ENCODE peak calls at places on chromosomes 4 and X, in five cellular contexts. Q, A, P, O and C are unnamed samples.

GRCh38 chr4:4849524-4850193 is 9.8 kb upstream of the MSX1 start:
- DNase-seq in P (peak), O (no peak), Q (no peak), A (no peak), C (no peak)

GRCh38 chr4:80107374-80107773 is 34.3 kb upstream of the ANTXR2 start:
- DNase-seq in P (no peak), Q (no peak), A (no peak), O (no peak), C (no peak)

GRCh38 chrX:24276011-24276410 is 37.9 kb downstream of the SUPT20HL2 start:
- DNase-seq in O (no peak), A (no peak), Q (no peak), P (no peak), C (no peak)

GRCh38 chrX:111652719-111653118 is 28.3 kb upstream of the ALG13 start:
- DNase-seq in A (peak), O (no peak), Q (no peak), P (no peak), C (no peak)

GRCh38 chrX:21131346-21131745 is 242.9 kb upstream of the CNKSR2 start:
- DNase-seq in A (no peak), Q (no peak), O (no peak), P (no peak), C (no peak)

GRCh38 chrX:152445926-152446325 is 5.2 kb downstream of the GABRA3 start:
- DNase-seq in P (no peak), A (no peak), O (no peak), Q (no peak), C (no peak)

GRCh38 chrX:65463550-65463949 is 71.0 kb downstream of the LAS1L start:
- DNase-seq in P (no peak), A (no peak), O (no peak), Q (no peak), C (no peak)

GRCh38 chrX:151878574-151878973 is 34.1 kb upstream of the MAGEA4 start:
- DNase-seq in O (no peak), P (no peak), A (no peak), Q (no peak), C (no peak)

GRCh38 chr4:146521543-146522097 is at the start of gene SLC10A7:
- DNase-seq in O (peak), Q (peak), P (peak), A (peak), C (peak)

GRCh38 chr4:139410312-139410711 is 43.6 kb upstream of the RAB33B start:
- DNase-seq in P (no peak), O (no peak), Q (no peak), A (no peak), C (no peak)

GRCh38 chr4:123064390-123064789 is 142.0 kb upstream of the NUDT6 start:
- DNase-seq in O (no peak), P (no peak), A (peak), Q (no peak), C (no peak)

GRCh38 chrX:53678667-53679066 is 7.9 kb downstream of the HUWE1 start:
- DNase-seq in A (no peak), O (no peak), P (no peak), Q (no peak), C (no peak)

GRCh38 chr4:38976308-38976707 is 55.9 kb downstream of the TMEM156 start:
- DNase-seq in O (no peak), P (no peak), A (no peak), Q (no peak), C (no peak)

GRCh38 chrX:35625714-35626113 is 172.4 kb upstream of the MAGEB16 start:
- DNase-seq in O (no peak), A (peak), P (no peak), Q (no peak), C (peak)

GRCh38 chr4:96519291-96519690 is 679.4 kb downstream of the PDHA2 start:
- DNase-seq in O (no peak), Q (no peak), A (no peak), P (no peak), C (no peak)

GRCh38 chr4:20430555-20430954 is 178.8 kb downstream of the SLIT2 start:
- DNase-seq in O (no peak), A (no peak), Q (no peak), P (no peak), C (no peak)

GRCh38 chrX:23372220-23372902 is 37.7 kb downstream of the PTCHD1 start:
- DNase-seq in P (no peak), O (no peak), A (no peak), Q (no peak), C (no peak)

GRCh38 chr4:51825341-51825740 is 17.6 kb upstream of the DCUN1D4 start:
- DNase-seq in A (no peak), O (no peak), Q (no peak), P (no peak), C (no peak)

GRCh38 chr4:84232311-84233095 is 266.6 kb downstream of the NKX6-1 start:
- DNase-seq in A (no peak), Q (no peak), O (no peak), P (no peak), C (no peak)

GRCh38 chr4:129675036-129675435 is 579.1 kb downstream of the C4orf33 start:
- DNase-seq in Q (no peak), A (no peak), P (no peak), O (no peak), C (no peak)

GRCh38 chrX:140712413-140713173 is 3.0 kb downstream of the LINC00632 start:
- DNase-seq in A (peak), Q (peak), P (no peak), O (peak), C (peak)

GRCh38 chr4:74715731-74716435 is 78.4 kb downstream of the BTC start:
- DNase-seq in A (no peak), O (no peak), P (no peak), Q (no peak), C (no peak)

GRCh38 chrX:12984629-12985303 is 9.9 kb downstream of the TMSB4X start:
- DNase-seq in P (no peak), A (peak), Q (no peak), O (peak), C (no peak)

GRCh38 chr4:95085118-95085833 is 327.5 kb downstream of the BMPR1B start:
- DNase-seq in Q (no peak), A (no peak), O (no peak), P (no peak), C (no peak)

GRCh38 chrX:1093112-1093511 is 119.3 kb downstream of the CRLF2 start:
- DNase-seq in A (no peak), P (peak), Q (no peak), O (peak), C (no peak)

GRCh38 chr4:185305979-185306442 is 89.7 kb downstream of the LRP2BP start:
- DNase-seq in P (no peak), A (no peak), Q (no peak), O (no peak), C (no peak)

GRCh38 chr4:1745697-1746096 is 24.4 kb downstream of the TACC3 start:
- DNase-seq in A (no peak), O (no peak), P (no peak), Q (no peak), C (no peak)

GRCh38 chr4:74114234-74114633 is 15.2 kb upstream of the CXCL2 start:
- DNase-seq in P (no peak), A (no peak), O (no peak), Q (no peak), C (no peak)

GRCh38 chr4:77699731-77700210 is 94.2 kb downstream of the CXCL13 start:
- DNase-seq in O (no peak), A (peak), Q (no peak), P (no peak), C (no peak)

GRCh38 chr4:109078724-109079123 is 223.7 kb downstream of the COL25A1 start:
- DNase-seq in P (no peak), Q (no peak), A (no peak), O (no peak), C (no peak)

GRCh38 chr4:81687470-81687869 is 215.8 kb upstream of the RASGEF1B start:
- DNase-seq in O (no peak), Q (no peak), P (no peak), A (no peak), C (no peak)

GRCh38 chrX:96540111-96540631 is 144.5 kb upstream of the DIAPH2 start:
- DNase-seq in Q (no peak), A (no peak), O (no peak), P (no peak), C (no peak)

GRCh38 chr4:7912826-7913225 is 26.8 kb downstream of the AFAP1 start:
- DNase-seq in Q (no peak), A (no peak), O (no peak), P (no peak), C (no peak)
- H3K27ac ChIP-seq in Q (no peak), A (no peak), O (no peak), P (no peak), C (no peak)

DNA sequence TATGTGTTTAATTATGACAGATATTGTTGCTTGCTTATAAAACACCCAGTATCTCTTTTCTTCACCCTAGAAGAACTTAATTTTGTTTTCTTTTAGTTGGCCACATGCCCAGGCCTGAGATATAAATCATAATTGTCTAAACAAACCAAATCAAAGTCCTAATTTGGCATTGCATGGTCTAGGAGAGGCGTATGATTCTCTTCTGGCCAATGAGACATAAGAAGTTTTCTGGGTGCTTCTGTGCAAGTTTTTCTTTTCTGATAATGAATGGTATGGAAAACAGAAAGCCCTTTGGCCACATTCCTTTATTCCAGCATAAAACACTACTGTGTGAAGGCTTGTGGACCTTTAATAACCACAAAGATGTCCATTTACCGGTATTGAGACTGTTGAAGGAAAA is 192.9 kb upstream of the CTSO start:
- DNase-seq in A (no peak), Q (no peak), O (no peak), P (no peak), C (no peak)
- H3K27ac ChIP-seq in A (no peak), Q (no peak), O (no peak), P (no peak), C (no peak)

GRCh38 chr4:176882201-176882600 is 89.5 kb upstream of the VEGFC start:
- DNase-seq in A (no peak), P (no peak), O (no peak), Q (no peak), C (no peak)
- H3K27ac ChIP-seq in A (no peak), P (no peak), O (no peak), Q (no peak), C (no peak)

GRCh38 chr4:41428941-41429669 is 108.9 kb upstream of the LIMCH1 start:
- DNase-seq in A (no peak), P (no peak), O (no peak), Q (no peak), C (no peak)
- H3K27ac ChIP-seq in A (no peak), P (no peak), O (no peak), Q (peak), C (peak)

GRCh38 chr4:183986645-183987528 is 81.8 kb downstream of the STOX2 start:
- DNase-seq in Q (no peak), P (no peak), A (no peak), O (no peak), C (no peak)
- H3K27ac ChIP-seq in Q (peak), P (no peak), A (peak), O (no peak), C (peak)

DNA sequence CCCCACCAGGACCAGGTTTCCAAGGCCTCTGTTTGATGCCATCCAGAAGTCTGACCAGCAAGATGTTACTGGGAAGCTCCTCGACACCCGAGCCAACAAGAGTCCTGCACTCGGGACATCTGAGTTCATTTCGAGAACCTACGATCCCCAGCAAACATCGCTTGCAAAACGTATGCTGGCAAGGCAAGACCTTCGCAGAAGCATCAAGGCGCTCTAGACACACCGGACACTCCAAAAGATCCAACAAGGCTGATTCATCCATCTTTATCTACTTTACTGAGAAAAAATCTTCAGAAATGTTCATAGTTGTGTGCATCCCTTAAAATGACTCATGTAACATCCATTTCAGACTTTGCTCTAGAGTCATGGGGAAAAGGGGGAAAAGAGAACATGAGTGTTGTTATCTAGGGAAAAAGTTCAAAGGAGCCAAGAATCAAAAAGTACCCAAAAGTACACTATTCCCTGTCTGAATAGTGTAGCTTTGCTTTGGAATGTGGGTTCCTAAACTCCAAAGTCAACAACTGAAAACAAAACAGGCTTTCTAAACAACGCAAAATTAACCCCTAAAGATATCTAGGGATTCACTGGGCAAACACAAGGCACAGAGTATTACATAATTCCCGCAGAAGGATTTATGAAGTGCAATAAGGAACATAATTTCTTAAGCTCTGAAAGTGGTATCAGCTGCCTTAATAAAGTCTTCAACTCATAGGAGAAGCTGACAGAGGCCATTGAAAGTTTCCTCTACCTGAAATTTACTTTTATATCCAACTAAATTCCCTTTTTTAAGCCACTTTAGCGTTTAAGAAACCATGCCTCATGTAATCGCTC is 1.6 kb downstream of the SH3RF1 start:
- DNase-seq in Q (no peak), O (no peak), P (no peak), A (peak), C (no peak)
- H3K27ac ChIP-seq in Q (peak), O (no peak), P (peak), A (peak), C (no peak)

DNA sequence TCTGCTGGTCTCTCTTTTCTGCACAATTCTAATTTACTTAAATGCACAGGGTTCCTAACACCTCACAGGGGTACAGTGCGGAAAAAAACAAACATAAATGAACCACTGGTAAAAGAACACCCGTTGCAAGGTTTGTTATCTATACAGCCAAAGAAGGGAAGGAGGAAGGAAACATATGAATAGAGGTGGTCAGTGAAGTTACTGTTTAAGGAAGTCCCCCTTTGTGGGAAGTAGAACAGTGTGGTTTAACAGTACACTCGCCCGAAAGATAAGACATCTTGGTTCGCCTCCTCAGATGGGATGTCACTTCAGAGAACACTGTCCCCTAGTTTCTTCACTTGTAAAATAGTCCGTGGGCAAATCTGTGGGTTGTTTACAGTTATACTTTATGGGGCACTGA is 57.5 kb downstream of the TEC start:
- DNase-seq in Q (no peak), O (no peak), P (no peak), A (no peak), C (no peak)
- H3K27ac ChIP-seq in Q (no peak), O (no peak), P (peak), A (no peak), C (no peak)

GRCh38 chr4:150215601-150216000 is 137.4 kb downstream of the DCLK2 start:
- DNase-seq in Q (no peak), O (no peak), A (peak), P (no peak), C (no peak)

GRCh38 chr4:150217804-150218203 is 139.6 kb downstream of the DCLK2 start:
- DNase-seq in A (no peak), P (no peak), O (no peak), Q (no peak), C (peak)

GRCh38 chr4:150218447-150218846 is 140.2 kb downstream of the DCLK2 start:
- DNase-seq in P (no peak), A (no peak), Q (no peak), O (no peak), C (no peak)

GRCh38 chr4:150216725-150217124 is 138.5 kb downstream of the DCLK2 start:
- DNase-seq in P (no peak), Q (no peak), O (no peak), A (no peak), C (no peak)

DNA sequence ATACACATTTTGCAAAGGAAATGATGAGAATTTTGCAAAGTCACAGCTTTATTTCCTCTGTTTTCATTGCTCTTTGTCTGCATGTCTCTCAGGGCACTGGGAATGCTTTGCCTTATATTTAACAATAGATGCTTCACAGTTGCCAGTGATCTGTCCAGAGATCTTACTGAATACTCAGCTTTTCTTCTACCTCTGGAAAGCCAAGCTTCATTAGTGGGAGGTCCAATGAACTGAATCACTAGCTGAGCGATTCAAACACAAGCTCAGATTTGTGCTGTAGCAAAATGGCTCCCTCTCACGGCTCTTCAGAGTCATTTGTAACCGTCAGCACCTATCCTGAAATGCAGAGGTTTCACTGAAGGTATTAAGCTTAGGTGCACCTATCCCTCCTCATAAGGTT is 138.9 kb downstream of the DCLK2 start:
- DNase-seq in Q (no peak), P (no peak), A (peak), O (no peak), C (no peak)
- H3K27ac ChIP-seq in Q (no peak), P (no peak), A (no peak), O (no peak), C (no peak)

GRCh38 chr4:152352215-152352614 is 183.7 kb downstream of the FBXW7 start:
- DNase-seq in O (no peak), Q (no peak), A (no peak), P (no peak), C (no peak)
- H3K27ac ChIP-seq in O (no peak), Q (no peak), A (peak), P (peak), C (peak)

GRCh38 chr4:22502895-22503814 is 12.7 kb downstream of the ADGRA3 start:
- DNase-seq in Q (no peak), A (no peak), O (no peak), P (no peak), C (no peak)

GRCh38 chr4:22498866-22499265 is 17.0 kb downstream of the ADGRA3 start:
- DNase-seq in Q (no peak), A (no peak), P (no peak), O (no peak), C (no peak)

GRCh38 chr4:22501715-22502095 is 14.2 kb downstream of the ADGRA3 start:
- DNase-seq in Q (no peak), P (no peak), O (no peak), A (no peak), C (no peak)

GRCh38 chr4:22500128-22500611 is 15.7 kb downstream of the ADGRA3 start:
- DNase-seq in A (no peak), O (no peak), P (no peak), Q (no peak), C (no peak)

DNA sequence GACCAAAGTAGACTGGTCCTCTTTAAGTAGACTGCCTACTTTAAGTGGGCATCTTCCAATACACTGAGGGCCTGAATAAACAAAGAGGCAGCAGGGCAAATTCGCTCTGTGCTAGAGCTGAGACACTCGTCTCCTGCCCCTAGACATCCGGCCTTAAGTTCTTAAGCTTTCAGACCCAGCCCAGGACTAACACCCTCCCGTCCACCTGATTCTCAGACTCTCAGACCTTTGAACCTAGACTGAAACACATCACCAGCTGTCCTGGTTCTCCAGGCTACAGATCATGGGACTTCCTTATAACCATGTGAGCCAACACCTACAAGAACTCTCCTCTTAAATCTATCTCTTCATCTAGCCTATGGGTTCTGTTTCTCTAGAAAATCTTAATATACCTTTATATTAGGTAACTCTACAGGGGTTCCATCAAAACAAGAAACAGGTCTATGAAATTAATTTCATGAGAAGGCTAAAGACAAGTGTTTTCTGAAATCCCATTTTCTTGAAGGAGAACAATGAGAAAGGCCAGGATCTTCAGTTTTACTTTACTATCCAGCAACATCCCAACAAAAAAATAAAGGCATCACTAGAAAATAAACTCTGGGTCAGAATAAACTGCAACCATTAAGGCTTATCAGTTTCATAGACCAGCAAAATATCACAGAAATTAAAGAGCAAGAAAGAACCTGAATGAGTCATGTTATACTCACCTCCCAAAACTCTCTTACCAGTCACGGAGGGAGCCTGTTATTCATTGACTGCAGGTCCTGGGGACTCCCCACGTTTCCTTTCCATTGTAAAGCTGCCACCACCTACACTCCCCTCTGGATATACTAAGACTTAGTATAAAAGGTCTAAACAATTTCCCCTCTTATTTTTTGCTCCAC is 14.8 kb downstream of the ADGRA3 start:
- DNase-seq in A (peak), P (no peak), O (no peak), Q (no peak), C (no peak)
- H3K27ac ChIP-seq in A (no peak), P (no peak), O (no peak), Q (peak), C (peak)